ENCODE peak calls at places on chromosomes 13 and 19, in ten cellular contexts. P, E, R, Q, I, V, N, C, T and U are unnamed samples. For H3K4me1, the result is how much of the 10 kb centered on the place peaks cover.

GRCh38 chr19:2488942-2489731 is 13.2 kb downstream of the GADD45B start:
- DNase-seq in P (no peak), E (no peak), R (peak), Q (peak), I (peak), V (no peak), N (peak), C (no peak), T (peak), U (peak)

GRCh38 chr13:21243843-21244184 is 67.4 kb downstream of the MRPL57 start:
- DNase-seq in P (no peak), E (no peak), R (no peak), Q (no peak), I (no peak), V (no peak), N (no peak), C (no peak), T (no peak), U (no peak)

GRCh38 chr19:50702870-50703829 is 16.5 kb downstream of the SHANK1 start:
- DNase-seq in P (no peak), E (no peak), R (no peak), Q (no peak), I (peak), V (no peak), N (no peak), C (no peak), T (peak), U (no peak)

GRCh38 chr19:45451181-45451849 is 16.5 kb upstream of the FOSB start:
- DNase-seq in P (no peak), E (no peak), R (peak), Q (peak), I (peak), V (peak), N (no peak), C (no peak), T (peak), U (no peak)

GRCh38 chr13:41137951-41138350 is 5.3 kb upstream of the KBTBD6 start:
- DNase-seq in P (no peak), E (no peak), R (no peak), Q (no peak), I (no peak), V (no peak), N (no peak), C (no peak), T (no peak), U (no peak)

GRCh38 chr19:6828306-6828697 is 55.8 kb downstream of the VAV1 start:
- DNase-seq in P (no peak), E (peak), R (no peak), Q (no peak), I (peak), V (no peak), N (no peak), C (no peak), T (no peak), U (peak)

GRCh38 chr13:105611424-105611823 is 924.0 kb downstream of the EFNB2 start:
- DNase-seq in P (no peak), E (no peak), R (no peak), Q (no peak), I (peak), V (no peak), N (no peak), C (no peak), T (peak), U (no peak)

GRCh38 chr19:6945733-6946132 is 58.4 kb downstream of the ADGRE1 start:
- DNase-seq in P (no peak), E (no peak), R (no peak), Q (no peak), I (no peak), V (no peak), N (no peak), C (no peak), T (no peak), U (no peak)

GRCh38 chr19:52941941-52942370 is 18.7 kb upstream of the ZNF888 start:
- DNase-seq in P (no peak), E (peak), R (peak), Q (peak), I (peak), V (no peak), N (peak), C (peak), T (peak), U (no peak)

DNA sequence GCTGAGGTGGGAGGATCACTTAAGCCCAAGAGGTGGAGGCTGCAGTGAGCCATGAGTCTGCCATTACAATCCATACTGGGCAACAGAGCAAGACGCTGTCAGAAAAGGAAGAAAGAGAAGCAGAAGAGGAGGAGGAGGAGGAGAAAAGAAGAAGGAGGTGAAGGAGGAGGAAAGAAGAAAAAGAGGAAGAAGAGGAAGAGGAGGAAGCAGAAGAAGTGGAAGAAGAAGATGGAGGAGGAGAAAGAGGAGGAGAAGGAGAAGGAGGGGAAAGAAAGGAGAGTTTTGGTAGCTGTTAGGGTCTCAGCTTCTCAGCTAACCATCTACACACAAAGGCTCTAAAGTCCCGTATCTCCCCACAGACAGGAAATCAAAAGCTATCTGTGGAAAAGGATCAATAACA is 23.7 kb upstream of the PLEKHF1 start:
- DNase-seq in P (no peak), E (no peak), R (no peak), Q (no peak), I (no peak), V (no peak), N (no peak), C (no peak), T (no peak), U (no peak)
- TF ChIP-seq CTCF in P (no peak), E (no peak), R (no peak), Q (no peak), I (no peak), V (no peak), N (no peak), C (no peak), T (no peak), U (no peak)

GRCh38 chr13:49100637-49101570 is 119.2 kb upstream of the MLNR start:
- DNase-seq in P (no peak), E (no peak), R (no peak), Q (no peak), I (no peak), V (no peak), N (no peak), C (no peak), T (no peak), U (no peak)

GRCh38 chr13:49097374-49097773 is 121.7 kb downstream of the FNDC3A start:
- DNase-seq in P (no peak), E (no peak), R (no peak), Q (no peak), I (no peak), V (peak), N (no peak), C (no peak), T (peak), U (peak)

GRCh38 chr13:49099513-49099877 is 120.6 kb upstream of the MLNR start:
- DNase-seq in P (no peak), E (no peak), R (no peak), Q (no peak), I (no peak), V (no peak), N (no peak), C (no peak), T (no peak), U (no peak)

GRCh38 chr13:49098771-49099512 is 121.2 kb upstream of the MLNR start:
- DNase-seq in P (no peak), E (peak), R (no peak), Q (no peak), I (peak), V (no peak), N (no peak), C (no peak), T (peak), U (no peak)

DNA sequence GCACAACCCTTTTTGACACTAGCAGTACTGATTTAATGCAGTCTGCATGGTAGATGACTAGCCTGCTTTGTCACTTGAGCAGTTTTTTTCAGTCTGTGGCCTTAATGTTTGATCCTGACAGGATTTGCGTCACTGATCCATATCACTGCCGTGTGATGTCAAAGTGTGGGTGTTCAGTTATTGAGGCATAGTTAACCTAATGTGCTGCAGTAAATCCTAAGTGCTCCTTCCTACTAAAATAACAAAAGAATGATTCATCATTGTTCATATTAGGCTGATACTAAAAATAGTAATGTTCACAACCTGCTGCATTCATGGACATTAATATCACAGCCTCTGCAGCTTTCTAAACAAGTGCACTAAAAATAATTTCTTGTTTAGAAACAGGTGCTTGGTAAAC is 121.9 kb upstream of the MLNR start:
- DNase-seq in P (no peak), E (peak), R (no peak), Q (no peak), I (no peak), V (peak), N (no peak), C (no peak), T (peak), U (no peak)
- TF ChIP-seq POLR2AphosphoS5 in P (no peak), E (no peak), R (peak), Q (peak), I (no peak), V (peak), N (no peak), C (no peak), T (peak), U (peak)

DNA sequence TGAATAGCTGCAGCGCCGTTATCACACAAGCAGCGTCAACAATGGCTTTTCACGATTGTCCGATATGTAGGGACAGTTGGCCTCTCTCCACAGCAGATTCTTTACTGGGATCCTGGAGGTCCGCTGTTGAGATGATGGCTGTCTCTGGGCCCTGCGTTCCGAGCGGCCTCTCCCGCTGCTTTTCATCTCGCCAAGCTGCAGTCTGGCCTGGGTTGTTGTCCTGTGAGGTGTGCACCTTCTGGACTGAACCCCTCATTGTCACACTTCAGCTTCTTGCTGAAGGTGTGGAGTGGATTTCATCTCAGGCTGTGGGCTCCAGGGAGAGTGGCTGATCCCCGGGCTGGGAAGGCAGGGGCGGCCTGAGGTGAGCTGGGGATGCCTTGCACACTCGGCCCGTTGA is 9.6 kb downstream of the UPF1 start:
- DNase-seq in P (no peak), E (no peak), R (no peak), Q (no peak), I (no peak), V (no peak), N (no peak), C (no peak), T (no peak), U (no peak)
- H3K4me1 ChIP-seq in P (under half), E (under half), R (half or more), Q (half or more), I (under half), V (under half), N (under half), C (half or more), T (under half), U (half or more)

GRCh38 chr19:13057147-13057572 is 45.5 kb downstream of the LYL1 start:
- DNase-seq in P (no peak), E (no peak), R (no peak), Q (peak), I (no peak), V (no peak), N (no peak), C (no peak), T (peak), U (peak)

GRCh38 chr19:13054605-13055212 is 47.9 kb downstream of the LYL1 start:
- DNase-seq in P (no peak), E (no peak), R (no peak), Q (no peak), I (no peak), V (no peak), N (no peak), C (no peak), T (no peak), U (no peak)

GRCh38 chr19:13053761-13054604 is 48.7 kb downstream of the LYL1 start:
- DNase-seq in P (peak), E (no peak), R (peak), Q (peak), I (peak), V (peak), N (no peak), C (peak), T (peak), U (peak)

GRCh38 chr19:13056052-13056660 is 46.5 kb downstream of the LYL1 start:
- DNase-seq in P (no peak), E (no peak), R (peak), Q (peak), I (peak), V (peak), N (peak), C (peak), T (no peak), U (peak)

DNA sequence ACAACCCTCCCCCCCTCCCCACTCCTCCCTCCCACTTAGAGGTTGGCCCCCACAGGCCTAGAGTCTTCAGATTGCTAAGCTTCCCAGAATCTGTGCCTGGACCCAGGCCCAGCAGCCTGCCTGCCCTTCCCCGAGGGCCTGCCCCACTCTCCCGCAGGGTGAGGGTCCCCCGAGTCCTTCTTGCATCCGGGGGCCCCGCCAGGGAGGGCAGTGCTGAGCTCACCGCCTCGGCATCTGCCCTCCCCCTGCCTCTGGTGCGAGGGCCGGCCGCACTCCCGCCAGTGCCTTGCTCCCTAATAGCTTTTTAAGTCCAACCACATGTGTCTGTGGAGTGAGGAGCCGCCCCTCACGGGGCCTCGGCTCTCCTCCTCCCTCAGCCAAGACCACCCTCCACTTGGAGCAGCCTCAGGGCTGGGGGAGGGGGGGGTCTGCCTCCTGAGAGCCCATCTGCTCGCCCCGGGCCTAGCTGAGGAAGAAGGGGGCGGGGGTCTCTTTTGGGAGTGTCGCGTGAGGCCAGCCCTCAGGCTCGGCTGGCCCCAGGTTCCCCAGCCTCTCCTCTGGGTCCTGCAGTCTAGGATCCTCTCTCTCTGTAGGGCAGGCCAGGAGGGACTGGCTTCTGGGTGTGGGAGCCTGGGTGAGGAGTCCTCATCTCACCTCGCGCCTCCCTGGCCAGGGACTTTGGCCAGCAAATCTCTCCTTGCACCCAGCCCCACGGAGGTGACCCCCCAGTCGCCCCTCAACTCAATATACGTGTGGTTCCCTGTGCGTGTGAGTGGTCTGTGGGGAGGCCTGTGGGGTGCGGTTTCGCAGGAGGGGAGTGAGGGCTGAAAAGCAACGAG is 47.2 kb downstream of the LYL1 start:
- DNase-seq in P (no peak), E (no peak), R (peak), Q (peak), I (peak), V (peak), N (peak), C (peak), T (peak), U (peak)
- TF ChIP-seq CTCF in P (no peak), E (no peak), R (no peak), Q (no peak), I (peak), V (no peak), N (no peak), C (no peak), T (no peak), U (no peak)

GRCh38 chr19:10305139-10305806 is 4.3 kb downstream of the ZGLP1 start:
- DNase-seq in P (no peak), E (peak), R (peak), Q (no peak), I (no peak), V (no peak), N (no peak), C (no peak), T (no peak), U (no peak)

GRCh38 chr19:10295847-10296591 is 6.3 kb downstream of the ICAM5 start:
- DNase-seq in P (no peak), E (no peak), R (no peak), Q (no peak), I (peak), V (no peak), N (peak), C (no peak), T (no peak), U (peak)

GRCh38 chr19:10295305-10295846 is 5.6 kb downstream of the ICAM5 start:
- DNase-seq in P (no peak), E (no peak), R (peak), Q (peak), I (peak), V (no peak), N (peak), C (no peak), T (peak), U (peak)

GRCh38 chr19:10294368-10294697 is 4.6 kb downstream of the ICAM5 start:
- DNase-seq in P (no peak), E (no peak), R (peak), Q (no peak), I (peak), V (no peak), N (peak), C (no peak), T (no peak), U (peak)

GRCh38 chr19:10299545-10300458 is 9.8 kb downstream of the ZGLP1 start:
- DNase-seq in P (no peak), E (peak), R (no peak), Q (no peak), I (no peak), V (no peak), N (no peak), C (no peak), T (no peak), U (no peak)
- TF ChIP-seq POLR2AphosphoS5 in P (no peak), E (peak), R (no peak), Q (no peak), I (no peak), V (no peak), N (no peak), C (no peak), T (no peak), U (no peak)